ENCODE peak calls at places on chromosomes 5 and 9, in seven cellular contexts. One of them, this sample, is unnamed.

GRCh38 chr9:115590016-115590415 is 472.1 kb upstream of the TNC start:
- DNase-seq in MV-4-11: no peak
- DNase-seq in NCI-H460: no peak
- DNase-seq in NCI-H69: no peak
- DNase-seq in stromal cell of bone marrow: peak; percentile 95
- DNase-seq in T-helper 2 cell: no peak
- DNase-seq in Right ventricle myocardium inferior: no peak
- DNase-seq in this sample: no peak

GRCh38 chr9:122188369-122188768 is 28.7 kb downstream of the MORN5 start:
- DNase-seq in Right ventricle myocardium inferior: no peak
- DNase-seq in T-helper 2 cell: no peak
- DNase-seq in MV-4-11: no peak
- DNase-seq in NCI-H460: no peak
- DNase-seq in NCI-H69: no peak
- DNase-seq in stromal cell of bone marrow: no peak
- DNase-seq in this sample: no peak

GRCh38 chr5:82312373-82312856 is 34.3 kb upstream of the RPS23 start:
- DNase-seq in Right ventricle myocardium inferior: no peak
- DNase-seq in T-helper 2 cell: no peak
- DNase-seq in NCI-H460: peak; percentile 62
- DNase-seq in stromal cell of bone marrow: peak; percentile 73
- DNase-seq in NCI-H69: peak; percentile 78
- DNase-seq in MV-4-11: peak; percentile 60
- DNase-seq in this sample: peak; percentile 91

GRCh38 chr5:114449836-114450515 is 88.1 kb downstream of the KCNN2 start:
- DNase-seq in stromal cell of bone marrow: peak; percentile 25
- DNase-seq in Right ventricle myocardium inferior: peak; percentile 69
- DNase-seq in NCI-H69: peak; percentile 58
- DNase-seq in NCI-H460: peak; percentile 49
- DNase-seq in MV-4-11: peak; percentile 41
- DNase-seq in T-helper 2 cell: peak; percentile 6
- DNase-seq in this sample: peak; percentile 90

GRCh38 chr5:78405820-78406750 is 45.7 kb downstream of the SCAMP1 start:
- DNase-seq in stromal cell of bone marrow: peak; percentile 10
- DNase-seq in Right ventricle myocardium inferior: no peak
- DNase-seq in MV-4-11: no peak
- DNase-seq in NCI-H460: no peak
- DNase-seq in T-helper 2 cell: no peak
- DNase-seq in NCI-H69: no peak
- DNase-seq in this sample: no peak

GRCh38 chr5:3362606-3362910 is 233.1 kb upstream of the IRX1 start:
- DNase-seq in stromal cell of bone marrow: no peak
- DNase-seq in MV-4-11: no peak
- DNase-seq in Right ventricle myocardium inferior: no peak
- DNase-seq in NCI-H460: no peak
- DNase-seq in T-helper 2 cell: no peak
- DNase-seq in NCI-H69: no peak
- DNase-seq in this sample: no peak

GRCh38 chr9:125444956-125445506 is 183.4 kb downstream of the GAPVD1 start:
- DNase-seq in NCI-H460: no peak
- DNase-seq in Right ventricle myocardium inferior: no peak
- DNase-seq in NCI-H69: peak; percentile 38
- DNase-seq in T-helper 2 cell: no peak
- DNase-seq in MV-4-11: no peak
- DNase-seq in stromal cell of bone marrow: no peak
- DNase-seq in this sample: no peak

GRCh38 chr5:71778678-71779276 is 59.7 kb downstream of the CARTPT start:
- DNase-seq in NCI-H69: peak; percentile 89
- DNase-seq in stromal cell of bone marrow: no peak
- DNase-seq in NCI-H460: peak; percentile 52
- DNase-seq in T-helper 2 cell: no peak
- DNase-seq in MV-4-11: peak; percentile 6
- DNase-seq in Right ventricle myocardium inferior: no peak
- DNase-seq in this sample: peak; percentile 45

GRCh38 chr9:129259373-129259772 is 81.3 kb upstream of the IER5L start:
- DNase-seq in T-helper 2 cell: no peak
- DNase-seq in MV-4-11: no peak
- DNase-seq in stromal cell of bone marrow: no peak
- DNase-seq in Right ventricle myocardium inferior: peak; percentile 11
- DNase-seq in NCI-H69: no peak
- DNase-seq in NCI-H460: no peak
- DNase-seq in this sample: no peak

GRCh38 chr9:122453677-122454135 is 24.0 kb downstream of the OR1J1 start:
- DNase-seq in stromal cell of bone marrow: no peak
- DNase-seq in T-helper 2 cell: no peak
- DNase-seq in Right ventricle myocardium inferior: no peak
- DNase-seq in MV-4-11: no peak
- DNase-seq in NCI-H69: no peak
- DNase-seq in NCI-H460: no peak
- DNase-seq in this sample: no peak

GRCh38 chr9:14251146-14252071 is 62.5 kb downstream of the NFIB start:
- DNase-seq in MV-4-11: no peak
- DNase-seq in T-helper 2 cell: no peak
- DNase-seq in stromal cell of bone marrow: peak; percentile 64
- DNase-seq in Right ventricle myocardium inferior: peak; percentile 79
- DNase-seq in NCI-H460: peak; percentile 46
- DNase-seq in NCI-H69: peak; percentile 75
- DNase-seq in this sample: no peak

GRCh38 chr9:6506571-6506970 is 93.6 kb downstream of the UHRF2 start:
- DNase-seq in NCI-H69: no peak
- DNase-seq in MV-4-11: no peak
- DNase-seq in T-helper 2 cell: no peak
- DNase-seq in stromal cell of bone marrow: no peak
- DNase-seq in Right ventricle myocardium inferior: no peak
- DNase-seq in NCI-H460: no peak
- DNase-seq in this sample: no peak